ENCODE peak calls at places on chromosomes 5 and 9, in eight cellular contexts. J is brain microvascular endothelial cell, M is uterus, B is OCI-LY7, G is DND-41, P is right atrium auricular region, V is GM20000, S is endothelial cell. D is an unnamed sample.

GRCh38 chr5:133319905-133320520 is 268.2 kb downstream of the HSPA4 start:
- DNase-seq in J (no peak), M (no peak), B (peak; percentile 5), G (no peak), P (no peak), V (no peak), S (no peak), D (no peak)

GRCh38 chr5:1945606-1946005 is 62.9 kb upstream of the IRX4 start:
- DNase-seq in J (no peak), M (no peak), B (no peak), G (no peak), P (no peak), V (no peak), S (no peak), D (no peak)

GRCh38 chr5:30991462-30991861 is 202.0 kb upstream of the CDH6 start:
- DNase-seq in J (no peak), M (no peak), B (no peak), G (no peak), P (no peak), V (no peak), S (no peak), D (no peak)

GRCh38 chr5:41636605-41637004 is 126.2 kb upstream of the PLCXD3 start:
- DNase-seq in J (peak; percentile 47), M (no peak), B (peak; percentile 8), G (peak; percentile 5), P (no peak), V (peak; percentile 7), S (peak; percentile 33), D (no peak)

GRCh38 chr9:121278535-121279169 is 10.7 kb downstream of the GSN start:
- DNase-seq in J (peak; percentile 98), M (peak; percentile 78), B (peak; percentile 59), G (peak; percentile 24), P (peak; percentile 90), V (peak; percentile 57), S (peak; percentile 55), D (peak; percentile 55)

GRCh38 chr5:159341914-159342313 is 11.6 kb upstream of the IL12B start:
- DNase-seq in J (peak; percentile 82), M (no peak), B (no peak), G (peak; percentile 79), P (peak; percentile 62), V (no peak), S (no peak), D (no peak)

GRCh38 chr5:150120617-150121447 is 34.5 kb upstream of the CSF1R start:
- DNase-seq in J (no peak), M (peak; percentile 13), B (no peak), G (no peak), P (no peak), V (no peak), S (no peak), D (no peak)

GRCh38 chr5:14039576-14039975 is 95.1 kb upstream of the DNAH5 start:
- DNase-seq in J (peak; percentile 12), M (no peak), B (no peak), G (no peak), P (no peak), V (no peak), S (no peak), D (no peak)

GRCh38 chr9:133655701-133656100 is 19.5 kb downstream of the DBH start:
- DNase-seq in J (no peak), M (no peak), B (no peak), G (no peak), P (no peak), V (no peak), S (no peak), D (no peak)

GRCh38 chr5:41637869-41638268 is 127.5 kb upstream of the PLCXD3 start:
- DNase-seq in J (no peak), M (no peak), B (peak; percentile 3), G (no peak), P (no peak), V (no peak), S (no peak), D (no peak)

GRCh38 chr9:76716270-76716669 is 48.0 kb upstream of the PCA3 start:
- DNase-seq in J (no peak), M (no peak), B (no peak), G (no peak), P (no peak), V (no peak), S (no peak), D (no peak)

GRCh38 chr5:78647411-78647818 is 1.2 kb downstream of the LHFPL2 start:
- DNase-seq in J (peak; percentile 34), M (no peak), B (peak; percentile 49), G (no peak), P (no peak), V (peak; percentile 53), S (peak; percentile 13), D (peak; percentile 37)

GRCh38 chr9:114911167-114911821 is 19.1 kb downstream of the TNFSF8 start:
- DNase-seq in J (no peak), M (no peak), B (no peak), G (no peak), P (no peak), V (no peak), S (peak; percentile 23), D (no peak)

DNA sequence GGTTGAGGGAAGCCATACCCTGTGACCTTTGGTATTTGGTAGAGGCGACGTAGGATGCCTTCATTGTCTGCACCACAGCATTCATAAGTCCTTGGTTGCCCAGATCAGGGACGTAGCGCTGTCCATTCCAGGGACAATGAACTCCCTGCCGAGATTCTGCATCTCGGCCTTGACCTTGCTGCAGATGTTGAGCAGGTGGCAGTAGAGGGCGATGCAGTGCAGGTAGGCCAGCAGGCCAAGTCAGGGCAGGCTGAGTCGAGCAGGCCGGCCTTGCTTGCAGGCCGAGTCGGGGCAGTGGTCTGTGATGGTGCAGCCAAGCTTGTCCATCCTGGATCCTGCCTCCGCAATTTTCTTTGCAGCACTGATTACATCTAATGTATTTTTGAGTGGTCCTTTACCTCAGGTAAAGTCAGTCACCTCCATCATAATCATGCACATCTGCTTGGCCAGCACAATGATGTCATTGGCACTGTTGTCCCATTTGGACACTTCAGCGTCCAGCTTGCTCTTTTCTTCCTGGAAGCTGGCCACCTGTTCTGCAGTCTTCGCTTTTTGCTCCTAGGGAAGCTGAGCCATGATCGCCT is 93.4 kb upstream of the CCDC112 start:
- DNase-seq in J (no peak), M (no peak), B (peak; percentile 8), G (no peak), P (no peak), V (no peak), S (peak; percentile 22), D (no peak)
- TF ChIP-seq CTCF in J (no peak), M (no peak), B (peak; percentile 29), G (peak; percentile 27), P (no peak), V (no peak), S (no peak), D (peak; percentile 54)

GRCh38 chr5:36521219-36521618 is 85.2 kb upstream of the SLC1A3 start:
- DNase-seq in J (no peak), M (no peak), B (no peak), G (no peak), P (no peak), V (no peak), S (no peak), D (no peak)

GRCh38 chr5:36523450-36523849 is 83.0 kb upstream of the SLC1A3 start:
- DNase-seq in J (no peak), M (no peak), B (no peak), G (no peak), P (no peak), V (no peak), S (no peak), D (no peak)

GRCh38 chr5:36523931-36524330 is 82.5 kb upstream of the SLC1A3 start:
- DNase-seq in J (no peak), M (no peak), B (no peak), G (no peak), P (no peak), V (no peak), S (no peak), D (no peak)

GRCh38 chr5:36521838-36522745 is 84.3 kb upstream of the SLC1A3 start:
- DNase-seq in J (no peak), M (no peak), B (no peak), G (no peak), P (no peak), V (no peak), S (no peak), D (no peak)

GRCh38 chr5:36522746-36523065 is 83.7 kb upstream of the SLC1A3 start:
- DNase-seq in J (no peak), M (no peak), B (no peak), G (no peak), P (no peak), V (no peak), S (no peak), D (no peak)
- TF ChIP-seq CTCF in J (no peak), M (no peak), B (no peak), G (no peak), P (no peak), V (no peak), S (no peak), D (no peak)

GRCh38 chr5:147187163-147187562 is 47.7 kb upstream of the STK32A start:
- DNase-seq in J (no peak), M (no peak), B (no peak), G (no peak), P (no peak), V (no peak), S (no peak), D (no peak)
- TF ChIP-seq CTCF in J (peak; percentile 2), M (no peak), B (no peak), G (no peak), P (no peak), V (no peak), S (no peak), D (no peak)

GRCh38 chr5:142924135-142924883 is 154.1 kb downstream of the ARHGAP26 start:
- DNase-seq in J (no peak), M (no peak), B (peak; percentile 5), G (peak; percentile 29), P (no peak), V (peak; percentile 15), S (no peak), D (peak; percentile 35)
- TF ChIP-seq CTCF in J (peak; percentile 43), M (no peak), B (peak; percentile 25), G (peak; percentile 65), P (no peak), V (peak; percentile 6), S (no peak), D (peak; percentile 50)